ENCODE peak calls at places on chromosomes 12 and 14, in nine cellular contexts. G is activated CD4-positive, alpha-beta T cell treated with anti-CD3 and anti-CD28 coated beads, Interleukin-2, amount 50 U/mL, for 4 hours; R is HCEC 1CT; O is AG08395; V is EH; M is AG08396; E is T-helper 2 cell treated with Interferon-gamma antibody and Interleukin-4, amounts not matched to agents 5 μg/mL and 100 μg/mL, for 36 hours; P is GM04504; W is ureter. F is an unnamed sample.

GRCh38 chr12:124159655-124160054 is 135.2 kb upstream of the RFLNA start:
- DNase-seq in G (no peak), R (no peak), O (no peak), V (no peak), M (no peak), E (no peak), P (no peak), W (no peak), F (no peak)

GRCh38 chr12:132886529-132887477 is 602 bp downstream of the CHFR start:
- DNase-seq in G (no peak), R (no peak), O (peak), V (no peak), M (peak), E (no peak), P (no peak), W (no peak), F (peak)

GRCh38 chr14:75961662-75962061 is 20.1 kb downstream of the TGFB3 start:
- DNase-seq in G (no peak), R (no peak), O (no peak), V (no peak), M (no peak), E (no peak), P (no peak), W (no peak), F (no peak)

GRCh38 chr12:106049105-106049504 is 89.6 kb downstream of the NUAK1 start:
- DNase-seq in G (no peak), R (no peak), O (peak), V (no peak), M (no peak), E (no peak), P (no peak), W (no peak), F (no peak)

GRCh38 chr12:62834971-62835547 is 99.9 kb downstream of the PPM1H start:
- DNase-seq in G (no peak), R (peak), O (peak), V (peak), M (peak), E (no peak), P (no peak), W (no peak), F (peak)

GRCh38 chr12:81492131-81492720 is 266.9 kb downstream of the PPFIA2 start:
- DNase-seq in G (no peak), R (no peak), O (no peak), V (no peak), M (no peak), E (no peak), P (no peak), W (no peak), F (no peak)

GRCh38 chr14:69005432-69006148 is 26.5 kb upstream of the ACTN1 start:
- DNase-seq in G (no peak), R (peak), O (peak), V (peak), M (peak), E (no peak), P (peak), W (peak), F (peak)

GRCh38 chr12:63849641-63850040 is 5.1 kb downstream of the SRGAP1 start:
- DNase-seq in G (no peak), R (no peak), O (no peak), V (no peak), M (no peak), E (no peak), P (no peak), W (no peak), F (no peak)

GRCh38 chr12:86613306-86613705 is 357.1 kb upstream of the MGAT4C start:
- DNase-seq in G (no peak), R (peak), O (no peak), V (no peak), M (no peak), E (no peak), P (no peak), W (no peak), F (peak)

GRCh38 chr14:64788706-64789105 is 84.5 kb downstream of the PLEKHG3 start:
- DNase-seq in G (no peak), R (peak), O (peak), V (peak), M (peak), E (no peak), P (peak), W (no peak), F (peak)

GRCh38 chr12:17971850-17972249 is 118.1 kb downstream of the RERGL start:
- DNase-seq in G (no peak), R (peak), O (no peak), V (no peak), M (no peak), E (no peak), P (no peak), W (no peak), F (no peak)

GRCh38 chr12:48777501-48778400 is 11.1 kb downstream of the ADCY6 start:
- DNase-seq in G (no peak), R (no peak), O (no peak), V (no peak), M (no peak), E (no peak), P (no peak), W (no peak), F (no peak)

GRCh38 chr14:21095430-21096205 is 2.8 kb downstream of the ZNF219 start:
- DNase-seq in G (no peak), R (peak), O (peak), V (peak), M (no peak), E (no peak), P (no peak), W (no peak), F (peak)

GRCh38 chr12:388547-389137 is 478 bp downstream of the KDM5A start:
- DNase-seq in G (peak), R (peak), O (peak), V (peak), M (peak), E (peak), P (no peak), W (peak), F (peak)

GRCh38 chr14:34833545-34834523 is 41.3 kb downstream of the BAZ1A start:
- DNase-seq in G (no peak), R (peak), O (no peak), V (no peak), M (no peak), E (no peak), P (no peak), W (no peak), F (no peak)

GRCh38 chr12:62817556-62818271 is 117.2 kb downstream of the PPM1H start:
- DNase-seq in G (no peak), R (peak), O (peak), V (peak), M (peak), E (no peak), P (no peak), W (no peak), F (no peak)

GRCh38 chr14:53285064-53285463 is 131.9 kb upstream of the DDHD1 start:
- DNase-seq in G (no peak), R (no peak), O (no peak), V (no peak), M (no peak), E (no peak), P (no peak), W (no peak), F (no peak)

GRCh38 chr14:106037380-106037779 is 511.0 kb downstream of the TMEM121 start:
- DNase-seq in G (no peak), R (no peak), O (no peak), V (no peak), M (no peak), E (no peak), P (no peak), W (no peak), F (no peak)

GRCh38 chr12:56749364-56749763 is 2.8 kb downstream of the PRIM1 start:
- DNase-seq in G (no peak), R (no peak), O (no peak), V (no peak), M (no peak), E (no peak), P (no peak), W (no peak), F (no peak)

GRCh38 chr14:65792208-65792905 is 379.8 kb downstream of the FUT8 start:
- DNase-seq in G (no peak), R (peak), O (peak), V (peak), M (peak), E (no peak), P (no peak), W (no peak), F (peak)

GRCh38 chr12:39145175-39145999 is 240.0 kb upstream of the CPNE8 start:
- DNase-seq in G (no peak), R (no peak), O (peak), V (no peak), M (peak), E (peak), P (no peak), W (no peak), F (no peak)

GRCh38 chr12:78210894-78211302 is 380.2 kb downstream of the NAV3 start:
- DNase-seq in G (no peak), R (peak), O (peak), V (peak), M (no peak), E (no peak), P (peak), W (no peak), F (peak)

GRCh38 chr12:52847335-52848102 is 1.3 kb downstream of the KRT78 start:
- DNase-seq in G (no peak), R (no peak), O (peak), V (peak), M (no peak), E (no peak), P (no peak), W (peak), F (peak)

GRCh38 chr12:52914722-52915121 is 9.8 kb upstream of the KRT8 start:
- DNase-seq in G (no peak), R (no peak), O (no peak), V (no peak), M (no peak), E (no peak), P (no peak), W (no peak), F (no peak)